ENCODE peak calls at places on chromosomes 4 and X, in eight cellular contexts. D is T-cell; I is lower leg skin; L is NCI-H187; F is stimulated activated CD4-positive, alpha-beta T cell treated with anti-CD3 and anti-CD28 coated beads, Interleukin-15, amount 100 ng/mL, for 1 hour; Y is K562; E is AML-193; X is NCI-H1092 treated with DMSO at 0.1 percent for 48 hours. P is an unnamed sample.

GRCh38 chr4:8656185-8656517 is 63.6 kb downstream of the CPZ start:
- DNase-seq in E (no peak), F (no peak), Y (no peak), X (no peak), I (no peak), L (no peak), D (no peak), P (no peak)

GRCh38 chrX:24515447-24515846 is 50.4 kb downstream of the PDK3 start:
- DNase-seq in I (no peak), L (no peak), Y (no peak), F (no peak), E (no peak), X (peak; percentile 14), D (no peak), P (peak; percentile 55)

GRCh38 chr4:1171306-1172227 is 816 bp downstream of the SPON2 start:
- DNase-seq in L (no peak), D (peak; percentile 69), I (no peak), Y (no peak), X (peak; percentile 6), F (peak; percentile 40), E (no peak), P (peak; percentile 49)

GRCh38 chrX:130834830-130835229 is 68.2 kb downstream of the ENOX2 start:
- DNase-seq in I (no peak), Y (no peak), D (no peak), L (no peak), F (no peak), E (no peak), X (no peak), P (no peak)

GRCh38 chr4:160299608-160300007 is 1196.7 kb downstream of the RAPGEF2 start:
- DNase-seq in D (no peak), Y (no peak), E (no peak), F (no peak), L (no peak), I (no peak), X (peak; percentile 51), P (no peak)

GRCh38 chr4:150009533-150009932 is 68.7 kb upstream of the DCLK2 start:
- DNase-seq in I (no peak), F (no peak), Y (no peak), X (no peak), E (no peak), L (no peak), D (no peak), P (no peak)

GRCh38 chr4:83535520-83535944 is 376 bp upstream of the GPAT3 start:
- DNase-seq in F (peak; percentile 16), I (peak; percentile 32), E (peak; percentile 14), L (peak; percentile 21), X (peak; percentile 32), D (peak; percentile 37), Y (no peak), P (no peak)

GRCh38 chr4:95267081-95267480 is 281.7 kb downstream of the UNC5C start:
- DNase-seq in E (no peak), I (no peak), Y (no peak), X (no peak), D (no peak), F (no peak), L (no peak), P (no peak)

GRCh38 chr4:184104419-184105101 is 113.1 kb downstream of the ENPP6 start:
- DNase-seq in X (no peak), I (no peak), F (no peak), L (no peak), E (no peak), Y (no peak), D (no peak), P (no peak)

GRCh38 chrX:142266417-142266816 is 61.3 kb upstream of the MAGEC2 start:
- DNase-seq in Y (no peak), I (no peak), X (no peak), E (no peak), L (no peak), D (no peak), F (no peak), P (no peak)

GRCh38 chr4:145935253-145936141 is 3.1 kb downstream of the ZNF827 start:
- DNase-seq in D (no peak), X (peak; percentile 43), L (no peak), F (no peak), E (no peak), I (no peak), Y (no peak), P (peak; percentile 28)

GRCh38 chrX:40778861-40779575 is 43.7 kb upstream of the MED14 start:
- DNase-seq in F (no peak), Y (no peak), D (no peak), X (no peak), I (no peak), E (no peak), L (no peak), P (no peak)

GRCh38 chr4:140094701-140095420 is 59.1 kb downstream of the MAML3 start:
- DNase-seq in X (peak; percentile 64), Y (no peak), I (peak; percentile 63), E (peak; percentile 91), L (no peak), D (peak; percentile 71), F (peak; percentile 28), P (no peak)

GRCh38 chrX:24799078-24799477 is 105.4 kb downstream of the POLA1 start:
- DNase-seq in L (no peak), I (no peak), D (no peak), Y (no peak), X (no peak), E (no peak), F (no peak), P (peak; percentile 15)

GRCh38 chrX:8272846-8273245 is 101.8 kb upstream of the VCX2 start:
- DNase-seq in L (no peak), E (no peak), X (no peak), I (no peak), D (no peak), Y (no peak), F (no peak), P (no peak)

GRCh38 chrX:70481871-70482270 is 37.2 kb downstream of the DLG3 start:
- DNase-seq in X (no peak), F (no peak), D (no peak), I (no peak), E (no peak), Y (no peak), L (no peak), P (no peak)

GRCh38 chr4:124953059-124953850 is 240.7 kb upstream of the ANKRD50 start:
- DNase-seq in X (no peak), I (no peak), L (no peak), D (no peak), Y (no peak), E (no peak), F (no peak), P (no peak)

GRCh38 chr4:2267320-2267811 is 5.5 kb upstream of the MXD4 start:
- DNase-seq in E (no peak), X (no peak), L (no peak), D (no peak), Y (peak; percentile 87), F (no peak), I (no peak), P (no peak)

GRCh38 chr4:87555751-87556619 is 26.8 kb upstream of the SPARCL1 start:
- DNase-seq in X (no peak), L (no peak), D (no peak), Y (no peak), I (no peak), F (no peak), E (no peak), P (no peak)

GRCh38 chr4:176883108-176883550 is 90.4 kb upstream of the VEGFC start:
- DNase-seq in X (no peak), F (no peak), Y (no peak), I (no peak), E (no peak), L (no peak), D (no peak), P (no peak)

GRCh38 chr4:8846046-8846720 is 25.5 kb downstream of the HMX1 start:
- DNase-seq in L (no peak), X (no peak), D (no peak), E (no peak), F (no peak), Y (no peak), I (no peak), P (no peak)

GRCh38 chrX:21781525-21781924 is 23.6 kb upstream of the SMPX start:
- DNase-seq in F (no peak), E (no peak), D (no peak), I (no peak), L (no peak), X (no peak), Y (no peak), P (peak; percentile 4)

GRCh38 chr4:164648849-164649212 is 105.1 kb upstream of the SMIM31 start:
- DNase-seq in X (no peak), F (no peak), L (no peak), D (no peak), I (no peak), E (no peak), Y (no peak), P (no peak)

GRCh38 chrX:31371956-31372355 is 300.1 kb upstream of the FTHL17 start:
- DNase-seq in L (no peak), F (no peak), E (no peak), Y (peak; percentile 13), I (no peak), X (no peak), D (no peak), P (no peak)

GRCh38 chrX:79266702-79267101 is 100.4 kb downstream of the ITM2A start:
- DNase-seq in X (no peak), L (no peak), D (no peak), E (no peak), F (no peak), Y (no peak), I (no peak), P (no peak)

GRCh38 chr4:40176602-40177001 is 20.2 kb upstream of the RHOH start:
- DNase-seq in F (no peak), D (no peak), Y (peak; percentile 30), L (no peak), E (no peak), X (no peak), I (no peak), P (no peak)

GRCh38 chr4:124230268-124230667 is 482.3 kb downstream of the ANKRD50 start:
- DNase-seq in Y (no peak), D (no peak), I (no peak), L (no peak), X (no peak), F (no peak), E (no peak), P (no peak)

GRCh38 chrX:31871989-31872388 is 800.1 kb upstream of the FTHL17 start:
- DNase-seq in X (no peak), I (no peak), F (no peak), L (no peak), E (no peak), D (no peak), Y (peak; percentile 69), P (no peak)

GRCh38 chr4:6776920-6777635 is 5.4 kb upstream of the KIAA0232 start:
- DNase-seq in X (no peak), F (no peak), D (no peak), I (no peak), Y (no peak), L (no peak), E (no peak), P (no peak)

GRCh38 chrX:111869639-111870034 is 6.3 kb upstream of the TRPC5OS start:
- DNase-seq in D (no peak), X (peak; percentile 67), E (peak; percentile 3), L (peak; percentile 27), Y (peak; percentile 21), I (no peak), F (no peak), P (peak; percentile 85)

GRCh38 chr4:82394896-82395295 is 21.1 kb upstream of the HNRNPD start:
- DNase-seq in X (no peak), D (no peak), Y (no peak), L (no peak), E (no peak), I (no peak), F (no peak), P (no peak)

GRCh38 chr4:53490965-53491622 is 100.2 kb downstream of the LNX1 start:
- DNase-seq in F (no peak), E (peak; percentile 46), X (peak; percentile 7), I (peak; percentile 41), L (no peak), D (no peak), Y (peak; percentile 52), P (no peak)

GRCh38 chr4:90349632-90350031 is 222.4 kb downstream of the CCSER1 start:
- DNase-seq in Y (no peak), I (no peak), X (no peak), D (no peak), F (no peak), E (no peak), L (no peak), P (no peak)